ENCODE peak calls at places on chromosomes 3 and 15, in four cellular contexts. Z, U, D and O are unnamed samples.

GRCh38 chr15:83108266-83109219 is 1.1 kb downstream of the TM6SF1 start:
- DNase-seq in Z (peak), U (peak), D (peak), O (no peak)

GRCh38 chr3:53171827-53172505 is 11.0 kb downstream of the PRKCD start:
- DNase-seq in Z (no peak), U (no peak), D (no peak), O (no peak)

GRCh38 chr15:96234109-96234892 is 96.2 kb upstream of the NR2F2 start:
- DNase-seq in Z (no peak), U (no peak), D (no peak), O (no peak)

GRCh38 chr15:47812436-47813109 is 95.3 kb downstream of the SEMA6D start:
- DNase-seq in Z (no peak), U (peak), D (no peak), O (no peak)

GRCh38 chr15:79402136-79402535 is 30.0 kb upstream of the MINAR1 start:
- DNase-seq in Z (no peak), U (no peak), D (no peak), O (no peak)

GRCh38 chr15:81016253-81017068 is 15.7 kb downstream of the TLNRD1 start:
- DNase-seq in Z (no peak), U (no peak), D (no peak), O (no peak)

GRCh38 chr3:100111728-100112127 is 2.6 kb downstream of the FILIP1L start:
- DNase-seq in Z (no peak), U (no peak), D (no peak), O (no peak)

GRCh38 chr3:177538743-177539730 is 341.8 kb upstream of the TBL1XR1 start:
- DNase-seq in Z (peak), U (no peak), D (no peak), O (no peak)

GRCh38 chr15:31396881-31397560 is 70.4 kb downstream of the KLF13 start:
- DNase-seq in Z (no peak), U (peak), D (peak), O (peak)

GRCh38 chr3:144390786-144391185 is 419.2 kb downstream of the DIPK2A start:
- DNase-seq in Z (no peak), U (no peak), D (no peak), O (no peak)

GRCh38 chr3:159761377-159761776 is 227.3 kb upstream of the IL12A start:
- DNase-seq in Z (no peak), U (no peak), D (no peak), O (peak)

GRCh38 chr3:41565003-41565402 is 365.7 kb downstream of the CTNNB1 start:
- DNase-seq in Z (no peak), U (no peak), D (no peak), O (no peak)

GRCh38 chr3:192620300-192620699 is 107.0 kb downstream of the FGF12 start:
- DNase-seq in Z (no peak), U (no peak), D (no peak), O (no peak)

GRCh38 chr3:65503776-65504175 is 534.9 kb downstream of the MAGI1 start:
- DNase-seq in Z (no peak), U (no peak), D (no peak), O (no peak)

GRCh38 chr15:88401269-88401971 is 65.8 kb downstream of the MRPL46 start:
- DNase-seq in Z (no peak), U (no peak), D (no peak), O (no peak)

GRCh38 chr3:74489393-74489792 is 125.1 kb downstream of the CNTN3 start:
- DNase-seq in Z (no peak), U (no peak), D (no peak), O (no peak)

GRCh38 chr3:51992017-51992682 is 3.5 kb downstream of the RPL29 start:
- DNase-seq in Z (no peak), U (no peak), D (no peak), O (no peak)